ENCODE peak calls at places on chromosome 12, in six cellular contexts. N is astrocyte of the cerebellum, P is fibroblast of the aortic adventitia, L is upper lobe of left lung, Q is IMR-90, J is activated B cell treated with CpG ODN at 0.5 μM for 24 hours. U is an unnamed sample.

GRCh38 chr12:10968765-10969456 is 17.8 kb downstream of the TAS2R50 start:
- DNase-seq in L (peak; percentile 47), N (peak; percentile 85), J (no peak), P (peak; percentile 93), Q (peak; percentile 69), U (peak; percentile 73)

GRCh38 chr12:11771356-11771755 is 121.9 kb downstream of the ETV6 start:
- DNase-seq in N (no peak), Q (peak; percentile 37), P (no peak), J (no peak), L (no peak), U (peak; percentile 65)

GRCh38 chr12:94374124-94374523 is 85.5 kb downstream of the CEP83 start:
- DNase-seq in P (no peak), L (no peak), N (no peak), Q (no peak), J (no peak), U (no peak)

GRCh38 chr12:2669560-2669959 is 125.2 kb upstream of the FKBP4 start:
- DNase-seq in J (no peak), N (no peak), Q (no peak), L (no peak), P (no peak), U (no peak)

GRCh38 chr12:130076752-130077151 is 85.5 kb upstream of the FZD10 start:
- DNase-seq in P (no peak), L (no peak), J (no peak), Q (no peak), N (no peak), U (no peak)

GRCh38 chr12:6620137-6620884 is 13.1 kb upstream of the CHD4 start:
- DNase-seq in J (peak; percentile 53), Q (no peak), P (peak; percentile 42), L (peak; percentile 86), N (no peak), U (peak; percentile 62)

GRCh38 chr12:54425696-54426095 is 6.6 kb upstream of the ITGA5 start:
- DNase-seq in P (peak; percentile 35), Q (no peak), N (no peak), L (no peak), J (no peak), U (no peak)

GRCh38 chr12:124863409-124864325 is at the start of gene SCARB1:
- DNase-seq in P (peak; percentile 63), L (peak; percentile 96), J (peak; percentile 80), Q (peak; percentile 64), N (peak; percentile 29), U (peak; percentile 69)

GRCh38 chr12:25256826-25257225 is 6.1 kb upstream of the KRAS start:
- DNase-seq in J (no peak), N (no peak), Q (no peak), L (no peak), P (no peak), U (no peak)

GRCh38 chr12:126051611-126052107 is 986.4 kb downstream of the AACS start:
- DNase-seq in Q (no peak), N (peak; percentile 86), P (peak; percentile 95), J (no peak), L (no peak), U (peak; percentile 80)

GRCh38 chr12:91628656-91629055 is 446.0 kb upstream of the DCN start:
- DNase-seq in L (no peak), P (no peak), J (no peak), N (no peak), Q (no peak), U (no peak)

GRCh38 chr12:6364037-6364360 is 11.4 kb downstream of the SCNN1A start:
- DNase-seq in Q (no peak), P (no peak), J (no peak), N (no peak), L (no peak), U (no peak)

GRCh38 chr12:63978519-63978918 is 134.0 kb downstream of the SRGAP1 start:
- DNase-seq in N (peak; percentile 31), Q (peak; percentile 88), J (no peak), P (peak; percentile 94), L (no peak), U (peak; percentile 76)

GRCh38 chr12:105738036-105738435 is 400.7 kb downstream of the NUAK1 start:
- DNase-seq in J (no peak), Q (peak; percentile 55), L (peak; percentile 24), N (no peak), P (no peak), U (no peak)

GRCh38 chr12:116414891-116415290 is 137.4 kb upstream of the MED13L start:
- DNase-seq in P (no peak), Q (no peak), J (no peak), L (no peak), N (no peak), U (no peak)

GRCh38 chr12:51393676-51394545 is 2.7 kb upstream of the GALNT6 start:
- DNase-seq in N (peak; percentile 9), L (no peak), P (peak; percentile 64), Q (peak; percentile 96), J (no peak), U (peak; percentile 73)

GRCh38 chr12:114998118-114998771 is 314.3 kb upstream of the TBX3 start:
- DNase-seq in P (no peak), J (no peak), Q (no peak), N (no peak), L (no peak), U (no peak)

GRCh38 chr12:56042430-56043203 is 899 bp downstream of the RPS26 start:
- DNase-seq in P (no peak), N (no peak), J (no peak), L (no peak), Q (no peak), U (no peak)

GRCh38 chr12:52650520-52651081 is 1.4 kb downstream of the KRT2 start:
- DNase-seq in P (no peak), N (no peak), J (no peak), L (no peak), Q (no peak), U (no peak)

GRCh38 chr12:129169928-129170327 is 316.6 kb downstream of the GLT1D1 start:
- DNase-seq in Q (no peak), P (no peak), L (no peak), N (no peak), J (no peak), U (no peak)

GRCh38 chr12:96157427-96157826 is 36.7 kb upstream of the ELK3 start:
- DNase-seq in P (no peak), N (no peak), L (no peak), J (no peak), Q (no peak), U (no peak)

GRCh38 chr12:122437656-122438121 is 15.2 kb upstream of the CLIP1 start:
- DNase-seq in Q (peak; percentile 84), J (no peak), N (no peak), P (peak; percentile 90), L (no peak), U (peak; percentile 70)

GRCh38 chr12:11067514-11067913 is 5.4 kb upstream of the TAS2R46 start:
- DNase-seq in P (peak; percentile 74), N (peak; percentile 6), Q (peak; percentile 10), J (no peak), L (no peak), U (peak; percentile 10)

GRCh38 chr12:15709524-15709923 is 79.7 kb downstream of the EPS8 start:
- DNase-seq in P (no peak), L (no peak), N (no peak), Q (no peak), J (no peak), U (no peak)

GRCh38 chr12:76190249-76190648 is 105.8 kb upstream of the NAP1L1 start:
- DNase-seq in N (no peak), J (no peak), P (no peak), L (no peak), Q (no peak), U (no peak)

GRCh38 chr12:95200128-95200973 is 16.9 kb downstream of the FGD6 start:
- DNase-seq in Q (no peak), N (no peak), P (peak; percentile 38), L (no peak), J (no peak), U (no peak)

GRCh38 chr12:896031-896430 is 53.5 kb downstream of the RAD52 start:
- DNase-seq in P (no peak), J (no peak), Q (no peak), L (no peak), N (no peak), U (no peak)

GRCh38 chr12:124399622-124400021 is 104.7 kb downstream of the RFLNA start:
- DNase-seq in P (no peak), J (peak; percentile 26), N (no peak), L (peak; percentile 75), Q (no peak), U (no peak)

GRCh38 chr12:59087077-59087673 is 166.9 kb upstream of the LRIG3 start:
- DNase-seq in L (no peak), Q (peak; percentile 39), P (peak; percentile 59), J (no peak), N (peak; percentile 19), U (peak; percentile 49)

DNA sequence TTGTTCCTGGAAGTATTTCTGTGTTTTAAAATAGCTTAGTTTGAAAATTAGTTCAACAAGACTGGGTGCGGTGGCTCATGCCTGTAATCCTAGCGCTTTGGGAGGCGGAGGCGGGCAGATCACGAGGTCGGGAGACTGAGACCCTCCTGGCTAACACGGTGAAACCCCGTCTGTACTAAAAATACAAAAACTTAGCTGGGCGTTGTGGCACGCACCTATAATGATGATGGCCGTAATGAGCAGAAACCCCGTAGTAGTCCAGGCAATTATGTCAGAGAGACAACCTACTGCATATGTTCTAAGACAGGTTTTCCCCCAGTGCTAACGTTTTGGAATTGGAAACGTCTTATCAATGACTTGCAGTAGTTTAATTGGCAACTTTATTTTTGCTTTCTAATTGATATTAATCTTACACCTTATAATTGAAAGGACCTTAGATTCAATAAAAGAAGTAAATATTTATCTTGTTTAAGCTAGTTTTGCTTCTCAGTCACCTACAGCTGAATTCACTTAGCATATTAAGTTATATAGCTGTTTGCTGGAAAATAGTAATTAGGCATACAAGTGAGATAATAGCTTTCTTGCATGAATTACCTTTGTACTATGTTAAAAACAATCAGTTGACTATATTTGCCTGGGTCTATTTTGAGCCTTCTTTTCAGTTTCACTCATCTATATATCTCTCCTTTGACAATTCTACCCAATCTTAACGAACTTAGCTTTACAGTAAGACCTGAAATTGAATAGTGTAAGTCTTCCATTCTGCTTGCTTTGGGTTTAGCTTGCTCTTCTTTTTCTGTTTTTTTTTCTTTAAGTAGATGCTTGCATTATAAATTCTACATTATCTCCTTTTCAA is 15.6 kb downstream of the CLECL1 start:
- DNase-seq in J (no peak), N (no peak), L (no peak), Q (no peak), P (no peak), U (no peak)
- TF ChIP-seq CTCF in J (no peak), N (no peak), L (no peak), Q (no peak), P (no peak), U (no peak)

GRCh38 chr12:26719852-26720251 is 113.1 kb downstream of the ITPR2 start:
- DNase-seq in N (no peak), J (no peak), L (no peak), P (no peak), Q (no peak), U (no peak)
- TF ChIP-seq CTCF in N (peak; percentile 27), J (no peak), L (no peak), P (peak; percentile 32), Q (peak; percentile 23), U (peak; percentile 27)

GRCh38 chr12:90619943-90620342 is 335.0 kb downstream of the CCER1 start:
- DNase-seq in N (no peak), J (no peak), L (no peak), P (no peak), Q (no peak), U (no peak)
- TF ChIP-seq CTCF in N (no peak), J (no peak), L (no peak), P (no peak), Q (no peak), U (no peak)

DNA sequence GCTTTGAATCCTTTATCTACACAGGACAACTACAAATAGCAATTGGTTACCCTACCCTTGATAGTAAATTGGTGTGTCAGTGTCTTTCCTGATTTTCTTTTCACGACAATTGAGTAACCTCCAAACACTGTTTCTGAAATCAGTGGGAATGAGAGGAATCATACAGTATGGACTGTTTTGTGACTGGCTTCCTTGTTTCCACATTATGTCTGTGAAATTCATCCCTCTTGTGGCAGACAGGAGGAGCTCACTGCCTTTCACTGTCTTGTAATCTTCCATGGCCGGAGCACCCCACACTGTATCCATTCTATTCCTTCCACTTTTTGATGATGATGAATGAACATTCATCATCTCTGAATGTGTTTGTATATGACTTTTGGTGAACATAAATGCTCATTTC is 164.0 kb upstream of the PZP start:
- DNase-seq in N (no peak), J (no peak), Q (peak; percentile 9), L (no peak), P (no peak), U (no peak)
- TF ChIP-seq CTCF in N (peak; percentile 40), J (no peak), Q (no peak), L (no peak), P (no peak), U (peak; percentile 43)